ENCODE peak calls at places on chromosomes 13 and 19, in nine cellular contexts. One of them, this sample, is unnamed.

GRCh38 chr19:1065606-1066109 is 1.3 kb upstream of the ARHGAP45 start:
- DNase-seq in A549: no peak
- DNase-seq in GM12878: no peak
- DNase-seq in Panc1: no peak
- DNase-seq in HL-60: no peak
- DNase-seq in SK-N-SH: no peak
- DNase-seq in HCT116: peak
- DNase-seq in K562: no peak
- DNase-seq in GM23338: peak
- DNase-seq in this sample: no peak

GRCh38 chr13:71879129-71879535 is 12.1 kb upstream of the DACH1 start:
- DNase-seq in GM23338: peak
- DNase-seq in SK-N-SH: peak
- DNase-seq in HCT116: peak
- DNase-seq in HL-60: no peak
- DNase-seq in GM12878: no peak
- DNase-seq in K562: no peak
- DNase-seq in Panc1: peak
- DNase-seq in A549: peak
- DNase-seq in this sample: peak

GRCh38 chr13:108508263-108508662 is 121.1 kb upstream of the MYO16 start:
- DNase-seq in K562: no peak
- DNase-seq in GM12878: no peak
- DNase-seq in SK-N-SH: peak
- DNase-seq in A549: peak
- DNase-seq in Panc1: no peak
- DNase-seq in GM23338: peak
- DNase-seq in HCT116: peak
- DNase-seq in HL-60: no peak
- DNase-seq in this sample: peak

GRCh38 chr19:49067554-49067953 is 2.9 kb upstream of the NTF4 start:
- DNase-seq in GM12878: no peak
- DNase-seq in A549: no peak
- DNase-seq in HCT116: no peak
- DNase-seq in Panc1: no peak
- DNase-seq in GM23338: no peak
- DNase-seq in K562: no peak
- DNase-seq in SK-N-SH: no peak
- DNase-seq in HL-60: no peak
- DNase-seq in this sample: no peak

GRCh38 chr13:32125746-32126145 is 94.2 kb downstream of the FRY start:
- DNase-seq in GM12878: no peak
- DNase-seq in HL-60: peak
- DNase-seq in GM23338: no peak
- DNase-seq in SK-N-SH: no peak
- DNase-seq in A549: no peak
- DNase-seq in HCT116: no peak
- DNase-seq in K562: no peak
- DNase-seq in Panc1: no peak
- DNase-seq in this sample: no peak

GRCh38 chr19:43570174-43570791 is 5.0 kb downstream of the XRCC1 start:
- DNase-seq in HCT116: no peak
- DNase-seq in SK-N-SH: no peak
- DNase-seq in K562: no peak
- DNase-seq in GM12878: no peak
- DNase-seq in Panc1: no peak
- DNase-seq in A549: no peak
- DNase-seq in HL-60: no peak
- DNase-seq in GM23338: peak
- DNase-seq in this sample: no peak

GRCh38 chr19:36719687-36720556 is 32.5 kb downstream of the ZNF567 start:
- DNase-seq in HCT116: no peak
- DNase-seq in HL-60: no peak
- DNase-seq in A549: peak
- DNase-seq in K562: no peak
- DNase-seq in SK-N-SH: no peak
- DNase-seq in Panc1: no peak
- DNase-seq in GM23338: peak
- DNase-seq in GM12878: no peak
- DNase-seq in this sample: no peak

GRCh38 chr19:44800461-44800860 is 8.4 kb upstream of the BCAM start:
- DNase-seq in K562: peak
- DNase-seq in Panc1: no peak
- DNase-seq in GM12878: peak
- DNase-seq in A549: peak
- DNase-seq in GM23338: peak
- DNase-seq in HCT116: no peak
- DNase-seq in SK-N-SH: peak
- DNase-seq in HL-60: peak
- DNase-seq in this sample: peak

GRCh38 chr19:38375748-38376147 is 1.4 kb downstream of the PSMD8 start:
- DNase-seq in GM12878: no peak
- DNase-seq in Panc1: no peak
- DNase-seq in GM23338: no peak
- DNase-seq in SK-N-SH: no peak
- DNase-seq in HCT116: no peak
- DNase-seq in A549: no peak
- DNase-seq in K562: no peak
- DNase-seq in HL-60: no peak
- DNase-seq in this sample: no peak

GRCh38 chr13:38872693-38873092 is 117.9 kb downstream of the STOML3 start:
- DNase-seq in GM23338: peak
- DNase-seq in HL-60: no peak
- DNase-seq in SK-N-SH: peak
- DNase-seq in HCT116: peak
- DNase-seq in K562: peak
- DNase-seq in GM12878: no peak
- DNase-seq in A549: peak
- DNase-seq in Panc1: peak
- DNase-seq in this sample: peak

GRCh38 chr19:35767288-35768081 is 7.9 kb upstream of the ARHGAP33 start:
- DNase-seq in A549: no peak
- DNase-seq in Panc1: no peak
- DNase-seq in GM23338: peak
- DNase-seq in HCT116: no peak
- DNase-seq in SK-N-SH: peak
- DNase-seq in GM12878: no peak
- DNase-seq in HL-60: no peak
- DNase-seq in K562: no peak
- DNase-seq in this sample: peak

GRCh38 chr13:73741111-73741510 is 393.1 kb downstream of the KLF12 start:
- DNase-seq in GM12878: no peak
- DNase-seq in K562: no peak
- DNase-seq in HCT116: no peak
- DNase-seq in A549: no peak
- DNase-seq in HL-60: no peak
- DNase-seq in SK-N-SH: no peak
- DNase-seq in GM23338: no peak
- DNase-seq in Panc1: no peak
- DNase-seq in this sample: no peak

GRCh38 chr13:98829541-98829940 is 77.1 kb upstream of the SLC15A1 start:
- DNase-seq in GM12878: no peak
- DNase-seq in K562: no peak
- DNase-seq in SK-N-SH: no peak
- DNase-seq in A549: no peak
- DNase-seq in HL-60: no peak
- DNase-seq in HCT116: no peak
- DNase-seq in GM23338: no peak
- DNase-seq in Panc1: no peak
- DNase-seq in this sample: no peak

GRCh38 chr13:36999054-36999927 is at the start of gene ALG5:
- DNase-seq in A549: peak
- DNase-seq in SK-N-SH: peak
- DNase-seq in GM12878: peak
- DNase-seq in HL-60: peak
- DNase-seq in Panc1: peak
- DNase-seq in HCT116: peak
- DNase-seq in K562: peak
- DNase-seq in GM23338: peak
- DNase-seq in this sample: peak

GRCh38 chr13:49347650-49348385 is 96.0 kb downstream of the CAB39L start:
- DNase-seq in K562: no peak
- DNase-seq in GM12878: no peak
- DNase-seq in HL-60: no peak
- DNase-seq in HCT116: no peak
- DNase-seq in SK-N-SH: no peak
- DNase-seq in Panc1: no peak
- DNase-seq in GM23338: peak
- DNase-seq in A549: no peak
- DNase-seq in this sample: no peak

DNA sequence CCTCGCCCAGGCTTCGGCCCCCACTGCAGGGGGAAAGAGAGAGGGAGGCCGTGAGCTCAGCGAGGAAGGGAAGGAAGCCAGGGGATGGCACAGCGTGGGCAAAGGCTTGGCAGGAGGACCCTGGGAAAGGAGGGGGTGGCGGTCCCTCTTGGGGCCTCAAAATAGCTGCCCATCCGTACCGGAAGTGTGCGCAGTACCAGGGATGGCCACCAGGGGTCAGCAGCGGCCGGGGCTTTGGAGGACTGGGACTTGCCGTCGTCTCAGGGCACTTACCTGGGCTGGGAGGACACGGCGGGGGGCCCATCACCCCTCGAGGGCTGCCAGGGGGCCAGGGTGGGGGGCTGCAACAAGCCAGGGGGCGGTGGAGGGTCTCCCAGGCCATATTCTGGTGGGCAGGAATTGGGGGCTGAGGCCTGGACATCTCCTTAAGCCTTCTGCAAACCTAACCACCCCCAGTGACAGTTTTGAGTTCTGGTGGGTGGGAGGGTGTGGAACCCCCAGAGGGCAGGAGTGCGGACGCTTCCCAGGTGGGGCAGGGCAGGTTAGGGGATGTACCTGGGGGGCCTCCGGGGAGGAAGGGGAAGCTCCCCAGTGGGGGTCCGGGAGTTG is 7.8 kb upstream of the TMEM161A start:
- DNase-seq in K562: peak
- DNase-seq in GM12878: no peak
- DNase-seq in GM23338: peak
- DNase-seq in HL-60: peak
- DNase-seq in HCT116: no peak
- DNase-seq in A549: peak
- DNase-seq in SK-N-SH: peak
- DNase-seq in Panc1: no peak
- DNase-seq in this sample: peak
- TF ChIP-seq REST in K562: no peak
- TF ChIP-seq REST in GM12878: no peak
- TF ChIP-seq REST in GM23338: no peak
- TF ChIP-seq REST in HL-60: no peak
- TF ChIP-seq REST in HCT116: no peak
- TF ChIP-seq REST in A549: no peak
- TF ChIP-seq REST in SK-N-SH: no peak
- TF ChIP-seq REST in Panc1: no peak
- TF ChIP-seq REST in this sample: no peak

GRCh38 chr13:29576581-29576980 is 18.9 kb downstream of the SLC7A1 start:
- DNase-seq in Panc1: no peak
- DNase-seq in SK-N-SH: no peak
- DNase-seq in HCT116: no peak
- DNase-seq in GM23338: no peak
- DNase-seq in HL-60: no peak
- DNase-seq in A549: no peak
- DNase-seq in K562: no peak
- DNase-seq in GM12878: no peak
- DNase-seq in this sample: no peak
- TF ChIP-seq REST in Panc1: no peak
- TF ChIP-seq REST in SK-N-SH: no peak
- TF ChIP-seq REST in HCT116: no peak
- TF ChIP-seq REST in GM23338: no peak
- TF ChIP-seq REST in HL-60: no peak
- TF ChIP-seq REST in A549: no peak
- TF ChIP-seq REST in K562: no peak
- TF ChIP-seq REST in GM12878: no peak
- TF ChIP-seq REST in this sample: no peak

GRCh38 chr13:45501175-45501526 is 36.4 kb downstream of the COG3 start:
- DNase-seq in GM23338: no peak
- DNase-seq in HL-60: no peak
- DNase-seq in GM12878: no peak
- DNase-seq in K562: no peak
- DNase-seq in Panc1: no peak
- DNase-seq in A549: no peak
- DNase-seq in SK-N-SH: no peak
- DNase-seq in HCT116: no peak
- DNase-seq in this sample: no peak
- TF ChIP-seq REST in GM23338: no peak
- TF ChIP-seq REST in HL-60: no peak
- TF ChIP-seq REST in GM12878: no peak
- TF ChIP-seq REST in K562: no peak
- TF ChIP-seq REST in Panc1: no peak
- TF ChIP-seq REST in A549: no peak
- TF ChIP-seq REST in SK-N-SH: no peak
- TF ChIP-seq REST in HCT116: no peak
- TF ChIP-seq REST in this sample: no peak

GRCh38 chr19:18557474-18558201 is at the start of gene KXD1:
- DNase-seq in GM12878: peak
- DNase-seq in HL-60: peak
- DNase-seq in K562: peak
- DNase-seq in Panc1: peak
- DNase-seq in SK-N-SH: peak
- DNase-seq in HCT116: peak
- DNase-seq in GM23338: peak
- DNase-seq in A549: peak
- DNase-seq in this sample: peak

GRCh38 chr19:18559685-18560084 is 2.0 kb downstream of the KXD1 start:
- DNase-seq in HL-60: no peak
- DNase-seq in A549: no peak
- DNase-seq in SK-N-SH: no peak
- DNase-seq in GM12878: no peak
- DNase-seq in HCT116: no peak
- DNase-seq in GM23338: no peak
- DNase-seq in K562: no peak
- DNase-seq in Panc1: no peak
- DNase-seq in this sample: no peak

GRCh38 chr19:18562086-18562485 is 4.4 kb downstream of the KXD1 start:
- DNase-seq in SK-N-SH: no peak
- DNase-seq in GM12878: no peak
- DNase-seq in K562: no peak
- DNase-seq in HCT116: no peak
- DNase-seq in Panc1: no peak
- DNase-seq in HL-60: no peak
- DNase-seq in A549: no peak
- DNase-seq in GM23338: no peak
- DNase-seq in this sample: no peak

GRCh38 chr19:18558202-18558555 is 509 bp downstream of the KXD1 start:
- DNase-seq in HL-60: no peak
- DNase-seq in Panc1: no peak
- DNase-seq in HCT116: no peak
- DNase-seq in GM12878: no peak
- DNase-seq in K562: no peak
- DNase-seq in GM23338: no peak
- DNase-seq in SK-N-SH: no peak
- DNase-seq in A549: no peak
- DNase-seq in this sample: no peak

DNA sequence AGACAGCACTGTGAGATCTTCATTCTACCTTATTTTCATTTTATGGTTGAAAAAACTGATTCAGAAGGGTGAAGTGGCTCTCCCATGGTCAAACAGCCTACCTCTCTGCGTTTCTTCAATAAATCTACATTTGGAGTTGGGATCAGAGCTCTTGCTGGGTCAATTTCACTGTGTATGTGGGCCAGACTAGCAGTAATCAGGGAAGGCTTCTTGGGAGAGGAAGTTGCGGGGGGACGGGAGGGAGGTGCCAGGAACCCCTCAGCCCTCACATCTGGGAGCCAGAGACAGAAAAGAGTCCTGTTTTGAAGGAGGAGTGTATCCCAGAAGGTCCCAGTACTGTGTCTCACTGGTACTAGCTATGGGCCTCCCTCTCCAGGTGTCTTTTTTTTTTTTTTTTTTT is 925 bp downstream of the KXD1 start:
- DNase-seq in GM23338: no peak
- DNase-seq in A549: no peak
- DNase-seq in Panc1: no peak
- DNase-seq in SK-N-SH: no peak
- DNase-seq in K562: no peak
- DNase-seq in GM12878: no peak
- DNase-seq in HL-60: no peak
- DNase-seq in HCT116: no peak
- DNase-seq in this sample: no peak
- TF ChIP-seq REST in GM23338: no peak
- TF ChIP-seq REST in A549: no peak
- TF ChIP-seq REST in Panc1: no peak
- TF ChIP-seq REST in SK-N-SH: no peak
- TF ChIP-seq REST in K562: no peak
- TF ChIP-seq REST in GM12878: no peak
- TF ChIP-seq REST in HL-60: no peak
- TF ChIP-seq REST in HCT116: no peak
- TF ChIP-seq REST in this sample: no peak